ENCODE peak calls at places on chromosomes 6 and 20, in seven cellular contexts. K, Y, Q, X, A, N and E are unnamed samples.

GRCh38 chr20:23043376-23043775 is 6.1 kb downstream of the THBD start:
- DNase-seq in K (no peak), Y (no peak), Q (no peak), X (no peak), A (no peak), N (no peak), E (no peak)

GRCh38 chr6:137717074-137718073 is 149.7 kb upstream of the TNFAIP3 start:
- DNase-seq in K (no peak), Y (peak; percentile 87), Q (no peak), X (no peak), A (no peak), N (peak; percentile 89), E (no peak)

GRCh38 chr6:87139236-87139635 is 16.1 kb upstream of the ZNF292 start:
- DNase-seq in K (peak; percentile 16), Y (peak; percentile 66), Q (no peak), X (no peak), A (peak; percentile 48), N (peak; percentile 70), E (no peak)

GRCh38 chr6:158417760-158418098 is 105.5 kb downstream of the TULP4 start:
- DNase-seq in K (no peak), Y (peak; percentile 76), Q (no peak), X (no peak), A (no peak), N (peak; percentile 38), E (no peak)

GRCh38 chr6:161443868-161444267 is 170.0 kb upstream of the AGPAT4 start:
- DNase-seq in K (no peak), Y (no peak), Q (no peak), X (no peak), A (no peak), N (no peak), E (no peak)

GRCh38 chr6:33490621-33491020 is 36.2 kb downstream of the ZBTB9 start:
- DNase-seq in K (no peak), Y (no peak), Q (no peak), X (no peak), A (no peak), N (no peak), E (no peak)

GRCh38 chr6:96532399-96532798 is 10.8 kb downstream of the UFL1 start:
- DNase-seq in K (no peak), Y (no peak), Q (no peak), X (no peak), A (no peak), N (no peak), E (no peak)

GRCh38 chr6:75775219-75775618 is 26.2 kb downstream of the MYO6 start:
- DNase-seq in K (no peak), Y (no peak), Q (no peak), X (no peak), A (no peak), N (no peak), E (no peak)

GRCh38 chr20:31894980-31895675 is 24.7 kb downstream of the TTLL9 start:
- DNase-seq in K (no peak), Y (peak; percentile 72), Q (peak; percentile 52), X (no peak), A (peak; percentile 73), N (peak; percentile 61), E (no peak)

GRCh38 chr6:63597142-63598000 is 25.1 kb downstream of the LOC128125822 start:
- DNase-seq in K (no peak), Y (peak; percentile 8), Q (no peak), X (no peak), A (no peak), N (peak; percentile 65), E (no peak)

GRCh38 chr20:59416916-59417315 is 116.5 kb downstream of the EDN3 start:
- DNase-seq in K (no peak), Y (no peak), Q (no peak), X (no peak), A (no peak), N (no peak), E (no peak)

GRCh38 chr6:1703923-1704322 is 94.2 kb downstream of the FOXC1 start:
- DNase-seq in K (no peak), Y (no peak), Q (no peak), X (no peak), A (no peak), N (peak; percentile 11), E (no peak)

GRCh38 chr20:17594443-17594842 is 24.6 kb downstream of the DSTN start:
- DNase-seq in K (no peak), Y (peak; percentile 93), Q (no peak), X (no peak), A (no peak), N (peak; percentile 95), E (no peak)

GRCh38 chr6:14804444-14805210 is 441.2 kb upstream of the JARID2 start:
- DNase-seq in K (no peak), Y (no peak), Q (peak; percentile 75), X (peak; percentile 81), A (peak; percentile 54), N (peak; percentile 43), E (no peak)

GRCh38 chr6:15386756-15387112 is 140.9 kb downstream of the JARID2 start:
- DNase-seq in K (no peak), Y (no peak), Q (no peak), X (no peak), A (no peak), N (no peak), E (no peak)

GRCh38 chr6:136739071-136739470 is 53.2 kb downstream of the MAP3K5 start:
- DNase-seq in K (no peak), Y (no peak), Q (no peak), X (no peak), A (no peak), N (no peak), E (no peak)

GRCh38 chr6:2764610-2765165 is 505 bp upstream of the WRNIP1 start:
- DNase-seq in K (no peak), Y (peak; percentile 56), Q (no peak), X (no peak), A (peak; percentile 50), N (peak; percentile 72), E (peak; percentile 94)

GRCh38 chr20:51154708-51155690 is 132.1 kb upstream of the KCNG1 start:
- DNase-seq in K (no peak), Y (no peak), Q (no peak), X (no peak), A (no peak), N (no peak), E (no peak)

GRCh38 chr20:18623156-18623555 is 35.3 kb downstream of the DTD1 start:
- DNase-seq in K (no peak), Y (no peak), Q (no peak), X (no peak), A (no peak), N (no peak), E (no peak)

GRCh38 chr6:40286027-40286426 is 301.1 kb downstream of the LRFN2 start:
- DNase-seq in K (no peak), Y (no peak), Q (no peak), X (no peak), A (no peak), N (no peak), E (no peak)

GRCh38 chr6:105596284-105596755 is 193.4 kb upstream of the PREP start:
- DNase-seq in K (peak; percentile 91), Y (peak; percentile 95), Q (no peak), X (no peak), A (no peak), N (peak; percentile 95), E (no peak)

GRCh38 chr6:141607956-141608355 is 524.8 kb upstream of the GJE1 start:
- DNase-seq in K (no peak), Y (no peak), Q (no peak), X (no peak), A (no peak), N (no peak), E (no peak)

GRCh38 chr6:141610741-141611140 is 522.0 kb upstream of the GJE1 start:
- DNase-seq in K (no peak), Y (peak; percentile 45), Q (no peak), X (no peak), A (peak; percentile 7), N (peak; percentile 59), E (no peak)
- TF ChIP-seq CTCF in K (peak; percentile 19), Y (peak; percentile 57), Q (no peak), X (no peak), A (peak; percentile 28), N (peak; percentile 63), E (peak; percentile 58)

GRCh38 chr6:53273356-53273755 is 75.4 kb downstream of the ELOVL5 start:
- DNase-seq in K (no peak), Y (no peak), Q (no peak), X (no peak), A (no peak), N (no peak), E (no peak)
- TF ChIP-seq CTCF in K (peak; percentile 23), Y (no peak), Q (no peak), X (no peak), A (peak; percentile 32), N (no peak), E (peak; percentile 16)

DNA sequence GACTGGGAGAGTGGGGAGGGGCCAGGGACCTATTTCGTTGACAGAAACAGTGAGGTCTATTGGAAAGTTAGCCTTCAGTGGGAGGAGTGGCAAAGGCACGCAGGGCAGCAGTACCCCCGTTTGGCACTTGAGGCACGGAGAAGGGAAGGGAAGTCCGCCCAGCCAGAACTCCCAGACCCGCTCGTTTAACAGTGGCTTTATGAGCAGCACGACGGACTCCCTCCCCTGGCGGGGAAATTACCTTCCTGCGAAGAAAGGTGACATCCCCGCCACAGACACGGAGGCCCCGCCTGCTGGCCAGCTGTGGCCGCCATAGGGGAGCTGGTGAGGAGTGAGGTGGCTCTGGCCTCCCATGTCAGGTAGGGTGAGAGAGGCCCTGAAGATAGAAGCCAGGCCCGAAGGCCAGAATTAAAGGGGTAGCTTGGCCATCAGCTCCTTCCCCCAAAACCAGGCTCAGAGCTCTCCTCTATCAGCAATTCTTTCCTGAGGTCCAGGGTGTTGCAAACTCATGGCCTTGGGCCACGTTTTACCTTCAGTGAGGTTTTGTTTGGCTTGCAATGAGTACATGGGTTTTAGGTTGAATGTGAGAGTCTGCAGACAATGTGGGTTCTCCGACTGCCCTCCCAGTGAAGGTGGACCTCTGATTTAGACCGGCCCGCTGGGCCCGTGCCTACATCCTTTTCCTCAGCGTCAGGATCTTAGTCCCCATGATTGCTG is 123.7 kb downstream of the MRPL14 start:
- DNase-seq in K (no peak), Y (no peak), Q (no peak), X (peak; percentile 59), A (no peak), N (no peak), E (peak; percentile 75)
- TF ChIP-seq CTCF in K (no peak), Y (no peak), Q (no peak), X (no peak), A (peak; percentile 28), N (no peak), E (no peak)

GRCh38 chr20:46076806-46077205 is 13.0 kb downstream of the NCOA5 start:
- DNase-seq in K (no peak), Y (no peak), Q (no peak), X (no peak), A (no peak), N (no peak), E (no peak)
- TF ChIP-seq CTCF in K (no peak), Y (no peak), Q (no peak), X (no peak), A (no peak), N (no peak), E (no peak)